ENCODE peak calls at places on chromosomes 12 and 14, in seven cellular contexts. L is CD4-positive, CD25-positive, alpha-beta regulatory T cell; Q is heart right ventricle; C is SJCRH30; U is H9; Z is upper lobe of right lung; V is MM.1S. I is an unnamed sample.

GRCh38 chr12:116881325-116881866 is at the start of gene HRK:
- DNase-seq in L (no peak), Q (no peak), C (no peak), U (peak; percentile 74), Z (no peak), V (peak; percentile 21), I (no peak)

GRCh38 chr12:71014180-71014785 is 93.7 kb upstream of the PTPRR start:
- DNase-seq in L (no peak), Q (no peak), C (no peak), U (no peak), Z (no peak), V (peak; percentile 7), I (no peak)

GRCh38 chr12:128817115-128818015 is 6.4 kb downstream of the SLC15A4 start:
- DNase-seq in L (no peak), Q (peak; percentile 57), C (no peak), U (no peak), Z (no peak), V (no peak), I (peak; percentile 92)

GRCh38 chr12:45518516-45519235 is 210.8 kb upstream of the ARID2 start:
- DNase-seq in L (peak; percentile 56), Q (no peak), C (no peak), U (no peak), Z (no peak), V (no peak), I (no peak)

GRCh38 chr14:88825078-88825458 is 617 bp downstream of the TTC8 start:
- DNase-seq in L (no peak), Q (no peak), C (no peak), U (no peak), Z (no peak), V (no peak), I (no peak)

GRCh38 chr12:66971816-66972215 is 292.9 kb upstream of the GRIP1 start:
- DNase-seq in L (no peak), Q (no peak), C (no peak), U (no peak), Z (no peak), V (no peak), I (no peak)

GRCh38 chr12:1880876-1881275 is 37.6 kb downstream of the CACNA2D4 start:
- DNase-seq in L (no peak), Q (no peak), C (no peak), U (peak; percentile 22), Z (no peak), V (no peak), I (no peak)

GRCh38 chr14:94538070-94538740 is 23.0 kb upstream of the SERPINA4 start:
- DNase-seq in L (no peak), Q (no peak), C (no peak), U (no peak), Z (no peak), V (peak; percentile 57), I (no peak)

GRCh38 chr14:64680013-64680674 is 24.1 kb upstream of the PLEKHG3 start:
- DNase-seq in L (no peak), Q (no peak), C (no peak), U (no peak), Z (no peak), V (no peak), I (no peak)

GRCh38 chr12:50246873-50247612 is 36.3 kb downstream of the LIMA1 start:
- DNase-seq in L (no peak), Q (peak; percentile 24), C (peak; percentile 65), U (no peak), Z (no peak), V (no peak), I (peak; percentile 88)

GRCh38 chr12:70241845-70242244 is 1.4 kb upstream of the CNOT2 start:
- DNase-seq in L (no peak), Q (no peak), C (no peak), U (no peak), Z (no peak), V (no peak), I (no peak)

GRCh38 chr12:46131729-46132128 is 137.1 kb downstream of the SLC38A1 start:
- DNase-seq in L (no peak), Q (no peak), C (no peak), U (peak; percentile 56), Z (no peak), V (peak; percentile 15), I (no peak)

GRCh38 chr12:51020448-51021182 is 5.6 kb downstream of the SLC11A2 start:
- DNase-seq in L (no peak), Q (no peak), C (peak; percentile 54), U (no peak), Z (no peak), V (no peak), I (no peak)

GRCh38 chr12:85575115-85576096 is 260.8 kb downstream of the RASSF9 start:
- DNase-seq in L (no peak), Q (no peak), C (peak; percentile 35), U (peak; percentile 61), Z (no peak), V (peak; percentile 53), I (peak; percentile 16)

GRCh38 chr12:124480469-124481256 is 86.7 kb downstream of the NCOR2 start:
- DNase-seq in L (no peak), Q (peak; percentile 64), C (peak; percentile 81), U (no peak), Z (no peak), V (peak; percentile 81), I (no peak)

GRCh38 chr14:23492618-23493272 is 23.2 kb downstream of the NGDN start:
- DNase-seq in L (no peak), Q (no peak), C (no peak), U (no peak), Z (no peak), V (no peak), I (no peak)

GRCh38 chr12:75853621-75854020 is 178.0 kb downstream of the PHLDA1 start:
- DNase-seq in L (no peak), Q (no peak), C (no peak), U (no peak), Z (no peak), V (no peak), I (no peak)

GRCh38 chr12:30110970-30111586 is 327.3 kb upstream of the TMTC1 start:
- DNase-seq in L (no peak), Q (no peak), C (peak; percentile 63), U (no peak), Z (no peak), V (no peak), I (no peak)

GRCh38 chr14:25050494-25051170 is 685 bp upstream of the STXBP6 start:
- DNase-seq in L (no peak), Q (no peak), C (no peak), U (no peak), Z (no peak), V (no peak), I (no peak)
- H3K27ac ChIP-seq in L (no peak overlapping the region), Q (peak overlapping the region; percentile 95), C (no peak overlapping the region), U (no peak overlapping the region), Z (peak overlapping the region; percentile 71), V (no peak overlapping the region), I (peak overlapping the region; percentile 58)

GRCh38 chr12:68450947-68451260 is 118.7 kb upstream of the MDM1 start:
- DNase-seq in L (no peak), Q (no peak), C (no peak), U (no peak), Z (no peak), V (no peak), I (no peak)

GRCh38 chr12:68453278-68453677 is 121.1 kb upstream of the MDM1 start:
- DNase-seq in L (no peak), Q (no peak), C (no peak), U (no peak), Z (no peak), V (no peak), I (no peak)

GRCh38 chr12:68449196-68449595 is 117.0 kb upstream of the MDM1 start:
- DNase-seq in L (no peak), Q (no peak), C (no peak), U (no peak), Z (no peak), V (no peak), I (no peak)

GRCh38 chr12:68453876-68454275 is 121.7 kb upstream of the MDM1 start:
- DNase-seq in L (no peak), Q (no peak), C (no peak), U (no peak), Z (no peak), V (no peak), I (no peak)

DNA sequence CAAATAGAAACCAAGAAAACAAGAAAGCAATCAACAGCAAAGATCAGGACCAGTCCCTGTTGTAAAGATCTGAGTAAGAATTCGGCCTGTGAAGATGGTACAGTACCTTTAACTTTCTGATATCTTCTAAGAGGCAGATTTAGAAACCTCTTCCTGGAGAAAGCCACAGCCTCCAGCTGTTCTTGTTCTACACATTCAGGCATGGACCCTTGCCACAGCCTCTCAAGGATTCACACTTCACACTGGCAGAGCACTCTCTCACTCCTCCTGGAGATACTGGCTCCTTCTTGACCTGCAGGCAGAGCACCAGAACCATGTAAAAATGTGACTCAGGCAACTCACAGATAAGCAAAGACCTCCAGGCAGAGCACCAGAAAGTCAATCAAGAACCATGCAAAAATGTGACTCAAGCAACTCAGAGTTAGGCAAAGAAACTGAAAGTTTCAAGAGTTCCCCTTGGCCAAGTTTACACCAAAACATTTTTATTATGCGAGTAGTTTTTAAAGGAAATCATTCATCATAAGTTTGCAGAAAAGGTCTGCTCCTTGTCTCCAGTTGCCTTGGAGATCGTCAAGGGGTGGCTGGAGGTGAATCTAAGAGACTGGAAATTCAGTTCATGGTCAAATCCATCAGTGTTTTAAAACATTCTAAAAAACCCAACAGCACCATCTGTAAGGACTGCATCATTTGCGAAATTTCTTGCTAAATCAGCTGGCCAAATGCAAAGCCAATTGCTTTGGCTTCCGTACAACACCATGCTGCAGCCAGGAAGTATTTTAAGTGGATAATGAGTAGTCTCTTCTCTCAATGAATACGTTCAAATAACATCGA is 119.3 kb upstream of the MDM1 start:
- DNase-seq in L (peak; percentile 14), Q (no peak), C (no peak), U (no peak), Z (no peak), V (peak; percentile 66), I (peak; percentile 16)
- H3K4me1 ChIP-seq in L (peaks cover 51% of the 10 kb centered on the region), Q (peaks cover 24% of the 10 kb centered on the region), C (peaks cover 2% of the 10 kb centered on the region), U (peaks cover 15% of the 10 kb centered on the region), Z (peaks cover 53% of the 10 kb centered on the region), V (peaks cover 79% of the 10 kb centered on the region), I (peaks cover 30% of the 10 kb centered on the region)

GRCh38 chr12:92142251-92142896 is 3.3 kb downstream of the BTG1 start:
- DNase-seq in L (no peak), Q (no peak), C (no peak), U (no peak), Z (no peak), V (peak; percentile 24), I (no peak)
- H3K27ac ChIP-seq in L (peak overlapping the region; percentile 84), Q (no peak overlapping the region), C (no peak overlapping the region), U (no peak overlapping the region), Z (peak overlapping the region; percentile 99), V (peak overlapping the region; percentile 82), I (peak overlapping the region; percentile 99)

DNA sequence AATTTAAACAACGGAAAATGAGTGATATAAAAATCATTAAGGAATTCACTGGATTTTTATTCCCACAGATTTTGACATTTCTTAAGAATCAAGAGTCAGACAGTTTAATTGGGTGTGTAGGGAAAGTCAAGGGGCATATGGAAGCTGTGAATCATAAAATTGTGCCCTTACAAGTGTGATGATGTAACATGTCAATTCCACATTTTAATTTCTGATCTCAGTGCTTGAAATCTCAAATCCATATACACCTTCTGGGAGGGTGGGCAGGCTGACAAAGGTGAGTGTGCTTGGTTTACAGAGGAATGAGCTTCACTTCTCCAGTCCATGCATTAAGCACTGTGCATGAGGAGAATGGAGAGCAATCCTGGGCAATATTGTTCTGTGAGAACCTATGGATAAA is 1.0 kb upstream of the KRT6A start:
- DNase-seq in L (no peak), Q (no peak), C (no peak), U (no peak), Z (no peak), V (no peak), I (no peak)
- H3K4me1 ChIP-seq in L (no peaks in the 10 kb centered on the region), Q (peaks cover 9% of the 10 kb centered on the region), C (no peaks in the 10 kb centered on the region), U (peaks cover 6% of the 10 kb centered on the region), Z (peaks cover 25% of the 10 kb centered on the region), V (no peaks in the 10 kb centered on the region), I (no peaks in the 10 kb centered on the region)

GRCh38 chr12:47754881-47755280 is 3.8 kb downstream of the RAPGEF3 start:
- DNase-seq in L (no peak), Q (peak; percentile 50), C (no peak), U (no peak), Z (peak; percentile 88), V (peak; percentile 53), I (no peak)
- H3K27ac ChIP-seq in L (no peak overlapping the region), Q (peak overlapping the region; percentile 89), C (no peak overlapping the region), U (no peak overlapping the region), Z (peak overlapping the region; percentile 89), V (peak overlapping the region; percentile 76), I (peak overlapping the region; percentile 75)

I was measured in gastrocnemius medialis.